ENCODE peak calls at places on chromosomes 2 and 18, in four cellular contexts. C is thyroid gland, N is tibial nerve, P is right lobe of liver. F is an unnamed sample.

GRCh38 chr2:126990200-126990599 is 91.5 kb downstream of the TEX51 start:
- DNase-seq in C (no peak), N (no peak), P (no peak), F (no peak)

GRCh38 chr2:85199692-85200091 is 66.5 kb downstream of the TCF7L1 start:
- DNase-seq in C (no peak), N (no peak), P (no peak), F (no peak)

GRCh38 chr2:132998221-132998620 is 328.2 kb upstream of the LYPD1 start:
- DNase-seq in C (no peak), N (no peak), P (no peak), F (no peak)

GRCh38 chr2:12347049-12347448 is 369.7 kb upstream of the TRIB2 start:
- DNase-seq in C (peak), N (no peak), P (no peak), F (no peak)

GRCh38 chr18:34592961-34593382 is 117.1 kb upstream of the DTNA start:
- DNase-seq in C (peak), N (peak), P (peak), F (no peak)

GRCh38 chr18:76932026-76932819 is 109.9 kb downstream of the ZNF236 start:
- DNase-seq in C (no peak), N (peak), P (no peak), F (no peak)

GRCh38 chr2:223585691-223586090 is 16.5 kb downstream of the SCG2 start:
- DNase-seq in C (no peak), N (no peak), P (no peak), F (no peak)

GRCh38 chr2:111199840-111200239 is 79.1 kb downstream of the BCL2L11 start:
- DNase-seq in C (no peak), N (no peak), P (no peak), F (no peak)

GRCh38 chr2:107202962-107203591 is 317.1 kb upstream of the ST6GAL2 start:
- DNase-seq in C (no peak), N (no peak), P (no peak), F (no peak)

GRCh38 chr2:20663196-20664070 is 3.5 kb upstream of the GDF7 start:
- DNase-seq in C (no peak), N (no peak), P (peak), F (no peak)

GRCh38 chr2:54597153-54597827 is 126.2 kb upstream of the EML6 start:
- DNase-seq in C (peak), N (no peak), P (peak), F (no peak)

GRCh38 chr2:238720232-238720672 is 127.6 kb upstream of the TWIST2 start:
- DNase-seq in C (no peak), N (peak), P (no peak), F (peak)

GRCh38 chr18:50696929-50697328 is 122.9 kb downstream of the MRO start:
- DNase-seq in C (no peak), N (no peak), P (no peak), F (no peak)

GRCh38 chr18:69785466-69785865 is 162.2 kb downstream of the CD226 start:
- DNase-seq in C (no peak), N (no peak), P (no peak), F (no peak)

GRCh38 chr2:241617431-241618154 is 19.4 kb downstream of the THAP4 start:
- DNase-seq in C (no peak), N (no peak), P (no peak), F (no peak)
- TF ChIP-seq POLR2A in C (no peak), N (no peak), P (no peak), F (no peak)

GRCh38 chr2:73069041-73069854 is 2.3 kb downstream of the SFXN5 start:
- DNase-seq in C (no peak), N (no peak), P (no peak), F (no peak)

GRCh38 chr2:73070651-73071451 is 661 bp downstream of the SFXN5 start:
- DNase-seq in C (peak), N (peak), P (peak), F (peak)

GRCh38 chr2:73069855-73070650 is 1.5 kb downstream of the SFXN5 start:
- DNase-seq in C (no peak), N (no peak), P (no peak), F (no peak)

GRCh38 chr2:73072416-73072815 is 904 bp upstream of the SFXN5 start:
- DNase-seq in C (no peak), N (no peak), P (no peak), F (no peak)

GRCh38 chr2:73071452-73072399 is at the start of gene SFXN5:
- DNase-seq in C (peak), N (peak), P (peak), F (peak)
- TF ChIP-seq POLR2A in C (peak), N (peak), P (peak), F (peak)

GRCh38 chr2:64019083-64019974 is at the start of gene VPS54:
- DNase-seq in C (peak), N (peak), P (peak), F (peak)
- TF ChIP-seq POLR2A in C (peak), N (peak), P (peak), F (peak)

DNA sequence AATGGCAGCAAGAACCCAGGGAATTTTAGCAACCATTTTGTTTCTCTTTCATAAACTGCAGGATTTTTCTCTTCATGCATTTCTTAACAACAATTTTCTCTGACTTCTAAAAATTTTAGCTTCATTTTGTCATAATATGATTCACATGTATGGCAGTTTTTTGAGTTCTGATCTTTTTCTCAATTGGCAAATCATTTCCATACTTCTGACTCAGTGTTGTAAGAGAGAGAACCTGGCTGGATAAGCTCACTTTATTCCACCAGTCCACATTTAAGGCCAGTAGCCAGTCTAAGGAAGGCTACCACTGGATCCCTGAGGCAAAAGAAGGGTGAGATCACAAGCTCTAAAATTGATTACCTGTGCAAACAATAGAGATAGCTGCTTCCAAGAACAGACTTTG is 42.8 kb upstream of the COL3A1 start:
- DNase-seq in C (no peak), N (no peak), P (no peak), F (no peak)
- TF ChIP-seq POLR2A in C (no peak), N (no peak), P (no peak), F (no peak)

DNA sequence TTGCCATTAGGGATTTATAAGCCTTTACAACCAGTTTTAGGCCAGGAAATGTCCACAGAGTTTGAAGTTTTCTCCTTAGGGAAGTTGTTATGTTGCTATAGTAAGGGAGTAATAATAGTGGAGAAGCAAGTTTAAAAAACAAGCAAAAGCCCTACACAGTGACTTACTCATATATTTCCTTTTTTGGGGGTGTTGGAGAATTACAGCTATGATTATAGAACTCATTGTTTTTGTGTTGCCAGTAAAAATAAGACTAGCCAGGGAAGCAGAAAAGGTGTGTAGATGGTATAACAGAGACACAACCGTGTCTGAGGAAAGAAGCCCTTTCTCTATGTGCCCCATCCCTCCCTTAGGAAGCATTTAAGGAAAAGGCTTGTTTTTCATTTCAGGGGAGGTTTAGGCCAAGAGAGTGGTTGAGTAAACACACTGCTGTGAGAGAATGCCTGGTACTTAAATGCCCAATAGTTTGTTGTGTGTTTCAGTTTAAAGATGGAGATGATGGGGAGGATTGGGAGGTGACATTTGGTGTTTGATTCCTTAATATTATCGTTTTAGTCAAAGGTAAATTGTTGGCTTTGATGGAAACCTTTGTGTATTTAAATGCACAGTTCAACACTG is 2.4 kb downstream of the VAPA start:
- DNase-seq in C (no peak), N (no peak), P (no peak), F (no peak)
- TF ChIP-seq POLR2A in C (no peak), N (no peak), P (no peak), F (no peak)

DNA sequence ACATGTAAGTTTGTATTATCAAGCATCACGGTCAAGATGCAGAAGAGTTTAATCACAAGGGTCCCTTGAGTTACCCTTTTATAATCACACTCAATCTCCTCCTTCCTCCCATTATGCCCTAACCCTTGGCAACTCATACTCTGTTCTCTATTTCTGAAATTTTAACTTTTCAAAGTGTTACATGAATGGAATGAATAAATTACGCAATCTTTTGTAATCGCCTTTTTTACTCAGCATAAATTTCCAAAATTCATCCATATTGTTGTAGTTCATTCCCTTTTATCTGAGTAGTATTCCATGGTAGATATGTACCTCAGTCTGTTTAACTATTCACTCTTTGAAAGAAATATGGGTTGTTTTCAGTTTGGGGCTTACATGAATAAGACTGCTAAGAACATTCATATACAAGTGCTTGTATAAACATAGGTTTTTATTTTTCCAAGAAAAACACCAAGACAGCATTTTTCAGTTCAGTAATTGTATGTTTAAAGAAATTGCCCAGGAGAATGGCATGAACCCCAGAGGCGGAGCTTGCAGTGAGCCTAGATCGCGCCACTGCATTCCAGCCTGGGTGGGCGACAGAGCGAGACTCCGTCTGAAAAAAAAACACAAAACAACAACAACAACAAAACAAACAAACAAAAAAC is 430.9 kb upstream of the KCNH7 start:
- DNase-seq in C (no peak), N (no peak), P (no peak), F (no peak)
- TF ChIP-seq POLR2A in C (no peak), N (no peak), P (no peak), F (no peak)

GRCh38 chr2:177618270-177619253 is 226.0 kb downstream of the AGPS start:
- DNase-seq in C (peak), N (peak), P (peak), F (peak)
- TF ChIP-seq POLR2A in C (peak), N (peak), P (no peak), F (peak)

DNA sequence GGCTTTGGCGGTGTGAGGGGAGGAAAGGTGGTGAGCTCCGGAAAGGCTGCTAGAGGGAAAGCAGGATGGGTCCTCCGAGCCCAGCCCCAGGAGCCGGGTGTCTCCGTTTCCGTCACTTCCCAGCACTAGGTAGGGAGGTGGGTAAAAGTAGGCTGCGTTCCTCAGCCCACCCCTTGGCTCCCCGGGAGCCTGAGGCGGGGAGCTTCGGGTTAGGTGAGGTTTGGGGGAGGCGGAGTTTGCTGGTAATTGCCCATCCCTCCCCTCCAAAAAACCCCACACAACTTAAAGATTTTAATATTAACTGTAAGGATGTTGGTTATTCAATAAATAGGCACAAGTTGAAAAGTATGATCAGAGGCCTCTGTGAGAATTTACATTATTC is 552 bp upstream of the ATF2 start:
- DNase-seq in C (no peak), N (no peak), P (no peak), F (no peak)
- TF ChIP-seq POLR2A in C (no peak), N (no peak), P (peak), F (peak)